ENCODE peak calls at places on chromosomes 4 and X, in four cellular contexts. Q, D, E and L are unnamed samples.

GRCh38 chrX:156004256-156004655 is 6.8 kb downstream of the IL9R start:
- DNase-seq in D (no peak), Q (no peak), E (no peak), L (no peak)

GRCh38 chr4:77695769-77696168 is 90.1 kb downstream of the CXCL13 start:
- DNase-seq in E (no peak), D (no peak), Q (no peak), L (no peak)

GRCh38 chr4:88629826-88630225 is 37.5 kb downstream of the HERC3 start:
- DNase-seq in Q (no peak), E (no peak), D (no peak), L (no peak)

GRCh38 chrX:118459494-118459893 is 36.1 kb upstream of the DOCK11 start:
- DNase-seq in Q (peak; percentile 45), D (no peak), E (no peak), L (no peak)

GRCh38 chr4:82865592-82865991 is 25.4 kb downstream of the SEC31A start:
- DNase-seq in D (peak; percentile 59), E (no peak), Q (no peak), L (no peak)

GRCh38 chr4:88724406-88724805 is 26.8 kb upstream of the NAP1L5 start:
- DNase-seq in D (no peak), E (no peak), Q (no peak), L (no peak)

GRCh38 chr4:67019670-67020069 is 525.6 kb downstream of the CENPC start:
- DNase-seq in E (no peak), Q (no peak), D (no peak), L (no peak)

GRCh38 chr4:87525636-87526035 is 3.5 kb downstream of the SPARCL1 start:
- DNase-seq in D (no peak), Q (no peak), E (no peak), L (no peak)

GRCh38 chrX:120426599-120426998 is 42.5 kb downstream of the LAMP2 start:
- DNase-seq in Q (no peak), E (no peak), D (no peak), L (no peak)

GRCh38 chr4:99405433-99406115 is 29.6 kb downstream of the ADH7 start:
- DNase-seq in Q (peak; percentile 52), D (peak; percentile 60), E (peak; percentile 42), L (no peak)

GRCh38 chr4:153119626-153120025 is 84.6 kb upstream of the TRIM2 start:
- DNase-seq in D (no peak), E (no peak), Q (no peak), L (no peak)

GRCh38 chr4:105457997-105458396 is 15.9 kb downstream of the PPA2 start:
- DNase-seq in Q (no peak), E (no peak), D (no peak), L (no peak)

GRCh38 chr4:180937083-180937482 is 1306.1 kb upstream of the TENM3 start:
- DNase-seq in Q (no peak), E (no peak), D (no peak), L (no peak)

GRCh38 chr4:51999250-51999649 is 20.9 kb downstream of the LRRC66 start:
- DNase-seq in Q (no peak), E (no peak), D (no peak), L (no peak)

GRCh38 chrX:5746231-5746630 is 482.4 kb downstream of the NLGN4X start:
- DNase-seq in E (no peak), D (no peak), Q (no peak), L (no peak)

GRCh38 chrX:50978920-50979660 is 68.6 kb downstream of the BMP15 start:
- DNase-seq in D (no peak), Q (no peak), E (no peak), L (no peak)

GRCh38 chr4:26238782-26239647 is 81.8 kb upstream of the RBPJ start:
- DNase-seq in D (no peak), E (no peak), Q (no peak), L (no peak)

GRCh38 chr4:11698846-11699590 is 270.3 kb upstream of the HS3ST1 start:
- DNase-seq in E (no peak), D (no peak), Q (no peak), L (no peak)

GRCh38 chr4:96389752-96390151 is 549.9 kb downstream of the PDHA2 start:
- DNase-seq in E (no peak), Q (no peak), D (no peak), L (no peak)

GRCh38 chr4:55186700-55187099 is 61.3 kb upstream of the KDR start:
- DNase-seq in E (no peak), D (no peak), Q (no peak), L (no peak)

GRCh38 chr4:142413516-142413915 is 432.6 kb downstream of the INPP4B start:
- DNase-seq in D (no peak), Q (no peak), E (no peak), L (no peak)

GRCh38 chr4:169215656-169216055 is 55.1 kb downstream of the SH3RF1 start:
- DNase-seq in Q (peak; percentile 6), D (no peak), E (no peak), L (no peak)

GRCh38 chr4:150033937-150034336 is 44.3 kb upstream of the DCLK2 start:
- DNase-seq in E (no peak), Q (no peak), D (no peak), L (no peak)

GRCh38 chrX:23292979-23293651 is 41.5 kb upstream of the PTCHD1 start:
- DNase-seq in E (no peak), Q (no peak), D (no peak), L (peak; percentile 65)

GRCh38 chr4:16443504-16444088 is 217.3 kb upstream of the TAPT1 start:
- DNase-seq in Q (peak; percentile 43), D (no peak), E (no peak), L (no peak)

GRCh38 chrX:125378205-125378604 is 58.5 kb downstream of the TEX13C start:
- DNase-seq in E (no peak), D (no peak), Q (no peak), L (no peak)

GRCh38 chr4:41644288-41644914 is 104.1 kb downstream of the PHOX2B start:
- DNase-seq in E (peak; percentile 61), Q (no peak), D (no peak), L (peak; percentile 80)

GRCh38 chrX:9133426-9133825 is 99.5 kb upstream of the FAM9B start:
- DNase-seq in E (no peak), D (no peak), Q (no peak), L (no peak)

GRCh38 chr4:94722270-94722669 is 35.5 kb upstream of the BMPR1B start:
- DNase-seq in E (no peak), D (no peak), Q (no peak), L (no peak)

GRCh38 chr4:31518796-31519250 is 798.7 kb downstream of the PCDH7 start:
- DNase-seq in D (peak; percentile 24), E (no peak), Q (no peak), L (no peak)

DNA sequence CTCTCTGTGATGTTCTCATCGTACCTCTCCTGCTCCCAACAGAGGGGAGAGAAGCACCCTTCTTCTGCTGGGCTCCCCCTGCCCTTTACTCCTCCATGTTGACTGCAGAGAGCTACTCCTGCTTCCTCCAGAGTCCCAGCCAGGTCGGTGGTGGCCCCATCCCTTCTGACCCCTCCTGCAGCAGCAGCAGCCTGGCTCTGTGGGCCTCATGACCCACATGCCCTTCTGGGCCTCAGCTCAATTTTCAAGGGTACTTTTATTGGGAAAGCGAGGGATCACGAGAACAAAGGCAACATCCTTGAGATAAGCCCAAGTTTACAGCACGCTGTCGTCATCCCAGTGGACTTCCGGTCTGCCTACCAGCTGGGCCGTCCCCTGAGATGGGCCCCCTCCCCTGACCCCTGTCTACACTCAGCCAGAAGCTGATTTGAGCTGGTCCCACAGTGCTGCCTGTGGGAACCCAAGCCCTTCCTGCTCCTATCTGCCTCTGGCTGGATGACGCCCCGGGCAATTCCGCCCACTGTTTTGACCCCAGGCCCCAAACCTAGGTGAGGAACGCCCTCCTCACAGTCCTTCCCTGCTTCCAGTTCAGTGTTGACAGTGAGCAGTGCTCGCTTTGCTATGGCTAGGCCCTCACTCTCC is 164.3 kb upstream of the BCOR start:
- DNase-seq in E (peak; percentile 49), Q (no peak), D (no peak), L (no peak)
- H3K4me1 ChIP-seq in E (peaks cover 9% of the 10 kb centered on the region), Q (peaks cover 10% of the 10 kb centered on the region), D (peaks cover 6% of the 10 kb centered on the region), L (no peaks in the 10 kb centered on the region)

DNA sequence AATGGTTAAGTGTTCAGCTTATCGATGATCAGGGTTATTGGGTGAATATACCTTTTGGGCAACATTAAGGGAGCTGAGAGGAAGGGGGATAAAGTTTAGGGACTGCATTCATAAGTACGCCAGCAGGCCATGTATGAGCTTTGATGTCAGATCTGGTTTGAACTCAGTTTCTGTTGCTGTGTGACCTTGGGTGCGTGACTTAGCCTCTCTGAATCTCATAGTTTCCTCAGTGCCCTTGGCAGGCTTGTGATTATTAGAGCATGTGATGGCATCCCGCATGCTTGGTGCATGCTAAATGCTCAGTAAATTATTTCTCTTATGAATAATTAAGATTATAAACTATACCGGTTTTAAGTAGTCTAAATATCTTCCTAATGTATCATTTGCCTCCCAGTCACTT is 3.7 kb downstream of the TBC1D14 start:
- DNase-seq in Q (no peak), D (no peak), E (no peak), L (no peak)
- H3K27ac ChIP-seq in Q (no peak overlapping the region), D (no peak overlapping the region), E (peak overlapping the region; percentile 65), L (no peak overlapping the region)

GRCh38 chrX:70201732-70202131 is 24.4 kb downstream of the DGAT2L6 start:
- DNase-seq in D (no peak), E (no peak), Q (no peak), L (no peak)
- H3K4me3 ChIP-seq in D (no peak overlapping the region), E (no peak overlapping the region), Q (no peak overlapping the region), L (no peak overlapping the region)

DNA sequence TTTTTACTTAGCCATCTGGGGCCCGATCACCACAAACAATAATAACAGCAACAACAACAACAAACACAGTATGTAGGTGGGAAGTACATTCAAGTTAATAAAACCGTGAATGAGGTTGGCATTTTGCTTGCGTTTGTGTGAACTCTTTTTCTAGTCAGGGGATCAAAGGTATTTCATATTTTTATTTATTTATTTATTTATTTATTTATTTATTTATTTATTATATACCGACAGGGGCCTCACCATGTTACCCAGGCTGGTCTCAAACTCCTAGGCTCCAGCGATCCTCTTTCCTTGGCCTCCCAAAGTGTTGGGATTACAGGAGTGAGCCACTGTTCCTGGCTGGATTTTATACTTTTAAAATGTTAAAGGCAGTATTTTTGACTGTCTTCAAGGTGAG is 325.4 kb downstream of the RAPGEF2 start:
- DNase-seq in E (no peak), Q (no peak), D (no peak), L (no peak)
- H3K4me1 ChIP-seq in E (no peaks in the 10 kb centered on the region), Q (no peaks in the 10 kb centered on the region), D (no peaks in the 10 kb centered on the region), L (no peaks in the 10 kb centered on the region)

DNA sequence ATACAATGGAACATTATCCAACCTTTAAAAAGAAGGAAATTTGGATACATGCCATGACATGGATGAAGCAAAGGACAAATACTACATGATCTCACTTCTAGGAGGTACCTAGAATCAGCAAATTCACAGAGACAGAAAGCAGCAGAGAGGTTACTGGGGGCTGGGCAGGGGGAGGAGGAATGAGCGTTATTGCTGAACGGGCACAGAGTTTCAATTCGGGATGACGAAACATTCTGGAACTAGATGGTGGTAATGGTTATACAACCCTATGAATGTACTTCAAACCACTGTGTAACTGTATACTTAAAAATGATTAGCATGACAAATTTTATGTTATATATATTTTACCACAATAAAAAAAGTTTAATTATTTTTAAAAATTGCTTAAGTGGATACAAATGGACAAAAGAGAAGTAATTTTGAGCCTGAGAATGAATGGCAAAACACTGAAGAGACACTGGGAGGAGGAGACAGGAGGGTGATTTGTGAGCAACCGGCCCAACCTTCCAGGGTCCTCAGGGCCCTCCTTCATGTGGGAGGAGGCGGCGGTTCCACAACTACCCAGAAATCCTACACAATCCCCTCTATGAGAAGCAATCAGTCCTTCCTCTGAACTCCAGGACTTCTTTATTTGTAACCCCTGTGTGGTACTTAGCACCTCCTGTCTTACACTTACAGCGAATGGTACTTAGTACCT is 14.1 kb downstream of the ACSL1 start:
- DNase-seq in E (peak; percentile 65), Q (no peak), D (no peak), L (no peak)
- H3K27ac ChIP-seq in E (peak overlapping the region; percentile 87), Q (no peak overlapping the region), D (no peak overlapping the region), L (no peak overlapping the region)